ENCODE peak calls at places on chromosomes 1 and 21, in seven cellular contexts. One of them, this sample, is unnamed.

GRCh38 chr1:246110343-246111219 is 396.5 kb downstream of the SMYD3 start:
- DNase-seq in skeletal muscle cell: peak
- DNase-seq in NCI-H2171 treated with DMSO at 0.1 percent for 48 hours: no peak
- DNase-seq in SW 1271: no peak
- DNase-seq in kidney glomerular epithelial cell: no peak
- DNase-seq in activated CD8-positive, alpha-beta T cell treated with anti-CD3 and anti-CD28 coated beads for 36 hours: no peak
- DNase-seq in EL: peak
- DNase-seq in this sample: no peak

GRCh38 chr1:109272831-109273547 is 10.0 kb downstream of the PSRC1 start:
- DNase-seq in skeletal muscle cell: no peak
- DNase-seq in NCI-H2171 treated with DMSO at 0.1 percent for 48 hours: no peak
- DNase-seq in SW 1271: no peak
- DNase-seq in kidney glomerular epithelial cell: no peak
- DNase-seq in activated CD8-positive, alpha-beta T cell treated with anti-CD3 and anti-CD28 coated beads for 36 hours: no peak
- DNase-seq in EL: no peak
- DNase-seq in this sample: no peak

GRCh38 chr21:35086357-35086756 is 37.3 kb upstream of the RUNX1 start:
- DNase-seq in skeletal muscle cell: no peak
- DNase-seq in NCI-H2171 treated with DMSO at 0.1 percent for 48 hours: no peak
- DNase-seq in SW 1271: no peak
- DNase-seq in kidney glomerular epithelial cell: no peak
- DNase-seq in activated CD8-positive, alpha-beta T cell treated with anti-CD3 and anti-CD28 coated beads for 36 hours: no peak
- DNase-seq in EL: peak
- DNase-seq in this sample: no peak

GRCh38 chr21:45560106-45561021 is 18.1 kb upstream of the SLC19A1 start:
- DNase-seq in skeletal muscle cell: no peak
- DNase-seq in NCI-H2171 treated with DMSO at 0.1 percent for 48 hours: no peak
- DNase-seq in SW 1271: no peak
- DNase-seq in kidney glomerular epithelial cell: no peak
- DNase-seq in activated CD8-positive, alpha-beta T cell treated with anti-CD3 and anti-CD28 coated beads for 36 hours: no peak
- DNase-seq in EL: no peak
- DNase-seq in this sample: no peak

GRCh38 chr1:1200876-1201810 is 5.2 kb downstream of the TNFRSF18 start:
- DNase-seq in skeletal muscle cell: no peak
- DNase-seq in NCI-H2171 treated with DMSO at 0.1 percent for 48 hours: peak
- DNase-seq in SW 1271: no peak
- DNase-seq in kidney glomerular epithelial cell: peak
- DNase-seq in activated CD8-positive, alpha-beta T cell treated with anti-CD3 and anti-CD28 coated beads for 36 hours: peak
- DNase-seq in EL: peak
- DNase-seq in this sample: no peak

GRCh38 chr1:20076695-20077461 is 6.9 kb downstream of the PLA2G5 start:
- DNase-seq in skeletal muscle cell: no peak
- DNase-seq in NCI-H2171 treated with DMSO at 0.1 percent for 48 hours: no peak
- DNase-seq in SW 1271: no peak
- DNase-seq in kidney glomerular epithelial cell: no peak
- DNase-seq in activated CD8-positive, alpha-beta T cell treated with anti-CD3 and anti-CD28 coated beads for 36 hours: no peak
- DNase-seq in EL: no peak
- DNase-seq in this sample: no peak

GRCh38 chr21:42592156-42592820 is 61.1 kb upstream of the PDE9A start:
- DNase-seq in skeletal muscle cell: no peak
- DNase-seq in NCI-H2171 treated with DMSO at 0.1 percent for 48 hours: no peak
- DNase-seq in SW 1271: no peak
- DNase-seq in kidney glomerular epithelial cell: no peak
- DNase-seq in activated CD8-positive, alpha-beta T cell treated with anti-CD3 and anti-CD28 coated beads for 36 hours: no peak
- DNase-seq in EL: no peak
- DNase-seq in this sample: no peak

GRCh38 chr1:94230920-94231319 is 6.5 kb downstream of the ARHGAP29 start:
- DNase-seq in skeletal muscle cell: no peak
- DNase-seq in NCI-H2171 treated with DMSO at 0.1 percent for 48 hours: no peak
- DNase-seq in SW 1271: no peak
- DNase-seq in kidney glomerular epithelial cell: no peak
- DNase-seq in activated CD8-positive, alpha-beta T cell treated with anti-CD3 and anti-CD28 coated beads for 36 hours: no peak
- DNase-seq in EL: no peak
- DNase-seq in this sample: no peak

GRCh38 chr1:58249729-58250586 is 296.6 kb downstream of the OMA1 start:
- DNase-seq in skeletal muscle cell: no peak
- DNase-seq in NCI-H2171 treated with DMSO at 0.1 percent for 48 hours: peak
- DNase-seq in SW 1271: no peak
- DNase-seq in kidney glomerular epithelial cell: peak
- DNase-seq in activated CD8-positive, alpha-beta T cell treated with anti-CD3 and anti-CD28 coated beads for 36 hours: peak
- DNase-seq in EL: peak
- DNase-seq in this sample: peak

GRCh38 chr1:66527688-66528087 is 6.3 kb upstream of the SGIP1 start:
- DNase-seq in skeletal muscle cell: no peak
- DNase-seq in NCI-H2171 treated with DMSO at 0.1 percent for 48 hours: no peak
- DNase-seq in SW 1271: no peak
- DNase-seq in kidney glomerular epithelial cell: no peak
- DNase-seq in activated CD8-positive, alpha-beta T cell treated with anti-CD3 and anti-CD28 coated beads for 36 hours: no peak
- DNase-seq in EL: peak
- DNase-seq in this sample: no peak

GRCh38 chr1:119783354-119784126 is 14.8 kb upstream of the HMGCS2 start:
- DNase-seq in skeletal muscle cell: no peak
- DNase-seq in NCI-H2171 treated with DMSO at 0.1 percent for 48 hours: no peak
- DNase-seq in SW 1271: no peak
- DNase-seq in kidney glomerular epithelial cell: no peak
- DNase-seq in activated CD8-positive, alpha-beta T cell treated with anti-CD3 and anti-CD28 coated beads for 36 hours: no peak
- DNase-seq in EL: no peak
- DNase-seq in this sample: no peak

GRCh38 chr1:93669369-93669768 is 12.3 kb downstream of the BCAR3 start:
- DNase-seq in skeletal muscle cell: peak
- DNase-seq in NCI-H2171 treated with DMSO at 0.1 percent for 48 hours: no peak
- DNase-seq in SW 1271: no peak
- DNase-seq in kidney glomerular epithelial cell: no peak
- DNase-seq in activated CD8-positive, alpha-beta T cell treated with anti-CD3 and anti-CD28 coated beads for 36 hours: no peak
- DNase-seq in EL: no peak
- DNase-seq in this sample: peak

GRCh38 chr1:38991638-38992449 is 768 bp downstream of the AKIRIN1 start:
- DNase-seq in skeletal muscle cell: no peak
- DNase-seq in NCI-H2171 treated with DMSO at 0.1 percent for 48 hours: no peak
- DNase-seq in SW 1271: peak
- DNase-seq in kidney glomerular epithelial cell: no peak
- DNase-seq in activated CD8-positive, alpha-beta T cell treated with anti-CD3 and anti-CD28 coated beads for 36 hours: peak
- DNase-seq in EL: peak
- DNase-seq in this sample: peak

GRCh38 chr1:86515597-86515996 is 31.3 kb upstream of the CLCA4 start:
- DNase-seq in skeletal muscle cell: no peak
- DNase-seq in NCI-H2171 treated with DMSO at 0.1 percent for 48 hours: no peak
- DNase-seq in SW 1271: no peak
- DNase-seq in kidney glomerular epithelial cell: peak
- DNase-seq in activated CD8-positive, alpha-beta T cell treated with anti-CD3 and anti-CD28 coated beads for 36 hours: no peak
- DNase-seq in EL: peak
- DNase-seq in this sample: peak

GRCh38 chr1:84598846-84599741 is 24.9 kb upstream of the CTBS start:
- DNase-seq in skeletal muscle cell: peak
- DNase-seq in NCI-H2171 treated with DMSO at 0.1 percent for 48 hours: no peak
- DNase-seq in SW 1271: no peak
- DNase-seq in kidney glomerular epithelial cell: peak
- DNase-seq in activated CD8-positive, alpha-beta T cell treated with anti-CD3 and anti-CD28 coated beads for 36 hours: no peak
- DNase-seq in EL: peak
- DNase-seq in this sample: no peak

GRCh38 chr1:8822383-8823294 is 5.2 kb upstream of the RERE start:
- DNase-seq in skeletal muscle cell: peak
- DNase-seq in NCI-H2171 treated with DMSO at 0.1 percent for 48 hours: peak
- DNase-seq in SW 1271: no peak
- DNase-seq in kidney glomerular epithelial cell: peak
- DNase-seq in activated CD8-positive, alpha-beta T cell treated with anti-CD3 and anti-CD28 coated beads for 36 hours: no peak
- DNase-seq in EL: peak
- DNase-seq in this sample: no peak

GRCh38 chr1:9716404-9717192 is 65.1 kb downstream of the PIK3CD start:
- DNase-seq in skeletal muscle cell: no peak
- DNase-seq in NCI-H2171 treated with DMSO at 0.1 percent for 48 hours: no peak
- DNase-seq in SW 1271: no peak
- DNase-seq in kidney glomerular epithelial cell: no peak
- DNase-seq in activated CD8-positive, alpha-beta T cell treated with anti-CD3 and anti-CD28 coated beads for 36 hours: peak
- DNase-seq in EL: no peak
- DNase-seq in this sample: no peak

GRCh38 chr1:68201546-68202238 is 30.6 kb downstream of the WLS start:
- DNase-seq in skeletal muscle cell: no peak
- DNase-seq in NCI-H2171 treated with DMSO at 0.1 percent for 48 hours: no peak
- DNase-seq in SW 1271: no peak
- DNase-seq in kidney glomerular epithelial cell: no peak
- DNase-seq in activated CD8-positive, alpha-beta T cell treated with anti-CD3 and anti-CD28 coated beads for 36 hours: no peak
- DNase-seq in EL: no peak
- DNase-seq in this sample: no peak

GRCh38 chr1:244651956-244652698 is 799 bp upstream of the DESI2 start:
- DNase-seq in skeletal muscle cell: peak
- DNase-seq in NCI-H2171 treated with DMSO at 0.1 percent for 48 hours: no peak
- DNase-seq in SW 1271: no peak
- DNase-seq in kidney glomerular epithelial cell: peak
- DNase-seq in activated CD8-positive, alpha-beta T cell treated with anti-CD3 and anti-CD28 coated beads for 36 hours: peak
- DNase-seq in EL: no peak
- DNase-seq in this sample: no peak

GRCh38 chr1:240797050-240797449 is 185.1 kb upstream of the GREM2 start:
- DNase-seq in skeletal muscle cell: no peak
- DNase-seq in NCI-H2171 treated with DMSO at 0.1 percent for 48 hours: no peak
- DNase-seq in SW 1271: no peak
- DNase-seq in kidney glomerular epithelial cell: peak
- DNase-seq in activated CD8-positive, alpha-beta T cell treated with anti-CD3 and anti-CD28 coated beads for 36 hours: no peak
- DNase-seq in EL: peak
- DNase-seq in this sample: no peak